ENCODE peak calls at places on chromosome 5, in nine cellular contexts. G, J, R, M, H, Z, T, F and I are unnamed samples.

GRCh38 chr5:179187229-179187678 is 127.1 kb downstream of the ZNF354C start:
- DNase-seq in J (no peak), H (no peak), Z (no peak), T (no peak), F (peak), R (no peak), M (no peak), G (no peak), I (no peak)

GRCh38 chr5:139148306-139148705 is 49.9 kb downstream of the SIL1 start:
- DNase-seq in F (no peak), R (peak), H (peak), J (no peak), Z (no peak), T (peak), G (no peak), M (no peak), I (no peak)

GRCh38 chr5:10612251-10612650 is 48.4 kb downstream of the ANKRD33B start:
- DNase-seq in Z (no peak), H (no peak), R (no peak), J (no peak), T (no peak), M (no peak), G (no peak), F (no peak), I (no peak)

GRCh38 chr5:178529080-178529479 is 61.1 kb downstream of the COL23A1 start:
- DNase-seq in T (no peak), M (no peak), Z (no peak), F (no peak), H (no peak), R (no peak), J (no peak), G (no peak), I (no peak)

GRCh38 chr5:58490397-58491072 is 700 bp upstream of the GAPT start:
- DNase-seq in F (no peak), H (no peak), R (no peak), T (no peak), Z (no peak), J (no peak), G (no peak), M (no peak), I (no peak)

GRCh38 chr5:72613515-72613914 is 106.3 kb upstream of the ZNF366 start:
- DNase-seq in H (no peak), Z (no peak), J (no peak), F (no peak), R (no peak), T (no peak), G (no peak), M (no peak), I (no peak)

GRCh38 chr5:116372931-116373597 is 201.6 kb downstream of the SEMA6A start:
- DNase-seq in Z (no peak), M (no peak), G (no peak), J (no peak), T (no peak), H (no peak), F (no peak), R (no peak), I (no peak)

GRCh38 chr5:33513786-33514185 is 73.0 kb downstream of the TARS1 start:
- DNase-seq in M (no peak), G (no peak), Z (no peak), H (no peak), F (no peak), T (no peak), R (no peak), J (no peak), I (no peak)

GRCh38 chr5:143576721-143577484 is 173.4 kb upstream of the NR3C1 start:
- DNase-seq in G (no peak), J (no peak), F (no peak), R (peak), Z (no peak), H (no peak), M (no peak), T (no peak), I (no peak)

GRCh38 chr5:31639488-31640011 is 619 bp downstream of the PDZD2 start:
- DNase-seq in Z (no peak), H (no peak), M (no peak), F (no peak), J (no peak), G (no peak), R (no peak), T (no peak), I (no peak)

GRCh38 chr5:35002459-35002858 is 45.3 kb downstream of the AGXT2 start:
- DNase-seq in H (no peak), M (no peak), R (no peak), J (no peak), T (no peak), G (no peak), Z (no peak), F (no peak), I (no peak)

GRCh38 chr5:164306662-164307061 is 801.2 kb downstream of the MAT2B start:
- DNase-seq in T (no peak), G (no peak), H (no peak), J (no peak), M (no peak), R (no peak), Z (no peak), F (no peak), I (no peak)

GRCh38 chr5:125485003-125485641 is 738.7 kb upstream of the ZNF608 start:
- DNase-seq in T (peak), J (peak), M (no peak), R (peak), G (peak), Z (peak), F (peak), H (no peak), I (no peak)

GRCh38 chr5:25858019-25858418 is 1180.4 kb downstream of the CDH9 start:
- DNase-seq in Z (no peak), H (no peak), T (no peak), R (no peak), G (no peak), J (no peak), M (no peak), F (peak), I (no peak)

GRCh38 chr5:165876538-165876937 is 2371.1 kb downstream of the MAT2B start:
- DNase-seq in R (no peak), M (no peak), G (no peak), J (peak), H (no peak), T (no peak), Z (no peak), F (no peak), I (no peak)
- TF ChIP-seq CTCF in R (no peak), M (no peak), G (no peak), J (no peak), H (no peak), T (no peak), Z (no peak), F (no peak), I (no peak)

GRCh38 chr5:174326372-174326771 is 280.9 kb downstream of the NSG2 start:
- DNase-seq in H (no peak), G (no peak), F (no peak), M (no peak), J (no peak), Z (no peak), R (no peak), T (no peak), I (no peak)

GRCh38 chr5:174328626-174329299 is 283.3 kb downstream of the NSG2 start:
- DNase-seq in R (no peak), G (no peak), H (no peak), T (no peak), F (no peak), Z (no peak), M (no peak), J (no peak), I (no peak)

GRCh38 chr5:174325961-174326360 is 280.5 kb downstream of the NSG2 start:
- DNase-seq in M (no peak), J (no peak), R (no peak), F (no peak), G (no peak), T (no peak), H (no peak), Z (no peak), I (no peak)

GRCh38 chr5:174327896-174328295 is 282.4 kb downstream of the NSG2 start:
- DNase-seq in R (no peak), H (no peak), F (no peak), M (no peak), J (no peak), Z (no peak), G (no peak), T (no peak), I (no peak)

DNA sequence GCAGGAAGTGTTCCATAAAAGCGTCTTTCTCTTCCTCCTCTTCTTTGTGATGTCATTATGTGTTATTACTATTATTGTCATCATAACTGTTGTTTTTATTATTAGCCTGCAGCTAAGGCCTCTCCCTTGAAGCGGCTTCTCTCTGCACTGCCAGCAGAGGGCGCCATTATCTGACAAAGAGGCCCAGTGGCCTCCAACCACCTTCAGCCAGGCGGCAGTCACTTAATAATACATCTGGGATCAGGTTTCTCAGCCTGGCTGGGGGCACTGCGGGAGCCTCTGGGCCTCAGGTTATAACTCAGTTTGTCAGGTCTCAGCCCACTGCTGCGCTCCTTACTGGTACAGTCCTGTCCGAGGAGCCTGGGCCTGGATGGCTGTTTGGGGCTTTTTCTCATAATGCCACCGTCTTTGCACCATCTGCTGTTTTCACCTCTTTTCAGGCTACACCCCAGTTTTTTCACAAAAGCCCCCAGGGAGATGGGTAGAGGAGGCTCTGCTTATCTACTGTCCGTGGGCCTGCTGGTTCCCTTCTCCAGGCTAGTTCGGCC is 281.9 kb downstream of the NSG2 start:
- DNase-seq in G (peak), Z (peak), R (peak), F (peak), H (peak), T (no peak), J (peak), M (peak), I (peak)
- TF ChIP-seq CTCF in G (peak), Z (peak), R (peak), F (peak), H (peak), T (no peak), J (peak), M (peak), I (peak)

GRCh38 chr5:77670526-77670925 is 32.0 kb upstream of the OTP start:
- DNase-seq in F (no peak), T (no peak), R (no peak), Z (no peak), G (no peak), J (no peak), M (no peak), H (no peak), I (no peak)
- TF ChIP-seq CTCF in F (no peak), T (no peak), R (no peak), Z (no peak), G (no peak), J (no peak), M (no peak), H (no peak), I (no peak)

GRCh38 chr5:155025890-155026289 is 12.3 kb downstream of the KIF4B start:
- DNase-seq in H (no peak), J (no peak), G (no peak), F (no peak), R (no peak), T (no peak), Z (no peak), M (no peak), I (no peak)
- TF ChIP-seq CTCF in H (no peak), J (no peak), G (no peak), F (no peak), R (no peak), T (no peak), Z (no peak), M (no peak), I (no peak)

GRCh38 chr5:171695804-171696203 is 89.8 kb upstream of the SMIM23 start:
- DNase-seq in J (no peak), T (no peak), M (no peak), Z (no peak), H (no peak), R (no peak), G (no peak), F (no peak), I (no peak)
- TF ChIP-seq CTCF in J (no peak), T (no peak), M (no peak), Z (no peak), H (no peak), R (no peak), G (no peak), F (no peak), I (no peak)

GRCh38 chr5:36416605-36417004 is 114.9 kb upstream of the RANBP3L start:
- DNase-seq in J (no peak), Z (no peak), H (no peak), M (no peak), T (no peak), F (no peak), G (no peak), R (no peak), I (no peak)

GRCh38 chr5:36417221-36417620 is 115.5 kb upstream of the RANBP3L start:
- DNase-seq in J (no peak), H (no peak), F (no peak), M (no peak), T (no peak), G (no peak), R (peak), Z (no peak), I (no peak)

GRCh38 chr5:36418172-36418979 is 116.7 kb upstream of the RANBP3L start:
- DNase-seq in R (peak), G (no peak), H (no peak), F (no peak), J (no peak), M (no peak), Z (no peak), T (no peak), I (no peak)

GRCh38 chr5:36417668-36418067 is 116.0 kb upstream of the RANBP3L start:
- DNase-seq in R (peak), M (no peak), J (no peak), H (no peak), Z (no peak), T (no peak), F (no peak), G (no peak), I (no peak)

DNA sequence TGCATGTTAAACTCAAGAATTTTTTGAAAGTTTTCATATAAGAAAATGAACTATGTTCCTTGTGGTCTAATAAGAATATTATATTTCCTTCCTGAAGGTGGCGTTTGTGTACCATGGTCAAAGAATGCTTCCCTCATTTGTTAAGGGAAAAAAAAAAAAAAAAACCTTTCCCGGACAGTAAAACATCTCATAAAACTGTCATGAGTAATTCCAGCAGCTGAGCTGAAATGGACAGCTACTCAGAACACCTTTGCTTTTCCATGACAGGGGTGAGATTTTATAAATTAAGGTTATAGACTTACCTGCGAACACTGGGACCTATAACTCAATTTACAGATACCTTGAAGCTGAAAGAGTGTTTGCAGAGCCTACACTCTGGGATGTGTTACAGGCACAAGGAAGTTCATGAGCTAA is 113.2 kb upstream of the RANBP3L start:
- DNase-seq in F (no peak), Z (no peak), H (no peak), M (no peak), J (no peak), G (no peak), T (no peak), R (peak), I (no peak)
- TF ChIP-seq CTCF in F (peak), Z (no peak), H (peak), M (peak), J (peak), G (peak), T (no peak), R (peak), I (peak)

GRCh38 chr5:62307364-62307689 is 1.3 kb downstream of the KIF2A start:
- DNase-seq in J (no peak), M (no peak), T (no peak), F (no peak), R (no peak), G (no peak), Z (no peak), H (no peak), I (no peak)
- TF ChIP-seq CTCF in J (no peak), M (no peak), T (no peak), F (no peak), R (no peak), G (no peak), Z (no peak), H (no peak), I (no peak)

DNA sequence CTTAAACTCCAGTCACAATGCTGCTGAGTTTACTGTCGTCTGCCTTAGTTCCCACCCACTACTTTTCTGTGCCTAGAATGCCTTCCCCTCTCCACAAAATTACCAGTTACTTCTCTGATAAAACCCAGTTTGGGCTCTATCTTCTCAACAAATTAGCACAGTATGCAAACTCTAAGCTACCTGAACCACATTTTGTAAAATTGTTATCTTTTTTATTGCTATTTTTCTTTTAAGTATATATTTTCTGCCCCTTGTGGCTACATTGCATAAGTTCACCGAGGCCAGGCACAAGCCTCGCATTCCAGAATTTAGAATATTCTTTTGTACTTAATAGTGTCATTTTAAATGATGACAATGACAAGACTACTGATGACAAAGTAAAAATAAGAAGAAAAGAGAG is 60.0 kb downstream of the POU5F2 start:
- DNase-seq in F (no peak), G (no peak), R (no peak), H (no peak), M (no peak), T (no peak), J (no peak), Z (no peak), I (no peak)
- TF ChIP-seq CTCF in F (peak), G (no peak), R (peak), H (no peak), M (no peak), T (no peak), J (no peak), Z (no peak), I (no peak)

GRCh38 chr5:37812365-37812764 is 27.5 kb downstream of the GDNF start:
- DNase-seq in H (no peak), F (no peak), M (no peak), R (no peak), T (no peak), J (no peak), Z (no peak), G (no peak), I (no peak)

GRCh38 chr5:37815913-37816312 is 23.9 kb downstream of the GDNF start:
- DNase-seq in R (no peak), H (no peak), T (no peak), Z (no peak), G (no peak), F (no peak), J (no peak), M (no peak), I (no peak)

GRCh38 chr5:37816883-37817282 is 23.0 kb downstream of the GDNF start:
- DNase-seq in Z (no peak), M (no peak), G (no peak), F (peak), T (no peak), J (no peak), R (no peak), H (no peak), I (no peak)

GRCh38 chr5:37814699-37815098 is 25.1 kb downstream of the GDNF start:
- DNase-seq in F (no peak), R (peak), M (no peak), G (no peak), Z (no peak), T (no peak), J (no peak), H (no peak), I (peak)

DNA sequence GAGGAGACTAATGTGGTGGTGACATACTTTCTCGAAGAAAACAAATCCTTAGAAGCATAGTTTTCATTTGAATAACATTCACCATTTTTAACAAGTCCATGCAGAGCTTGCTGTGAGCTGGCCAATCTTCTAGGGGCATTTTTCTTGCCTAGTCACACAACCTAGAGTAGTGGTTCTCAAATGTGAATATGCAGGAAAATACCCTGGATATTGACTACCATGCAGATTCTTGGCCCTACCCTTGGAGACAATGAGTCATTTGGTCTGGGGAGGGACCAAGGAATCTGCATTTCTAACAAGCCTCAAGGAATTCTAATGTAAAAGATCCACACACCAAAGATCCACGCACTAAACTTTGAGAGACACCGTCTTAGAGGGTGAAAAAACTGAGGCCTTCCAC is 23.5 kb downstream of the GDNF start:
- DNase-seq in R (no peak), M (no peak), Z (no peak), G (no peak), H (no peak), F (no peak), J (no peak), T (no peak), I (no peak)
- TF ChIP-seq CTCF in R (no peak), M (no peak), Z (no peak), G (no peak), H (no peak), F (no peak), J (no peak), T (no peak), I (no peak)

GRCh38 chr5:132065351-132065937 is 5.0 kb downstream of the IL3 start:
- DNase-seq in G (peak), F (peak), J (peak), Z (peak), T (no peak), R (peak), M (peak), H (peak), I (peak)
- TF ChIP-seq CTCF in G (peak), F (peak), J (no peak), Z (no peak), T (no peak), R (peak), M (peak), H (peak), I (peak)